ENCODE peak calls at places on chromosome 13, in ten cellular contexts. H is activated T-cell treated with anti-CD3 and anti-CD28 coated beads for 1 hour; W is body of pancreas; I is fibroblast of the conjunctiva; T is stimulated activated CD4-positive, alpha-beta T cell treated with anti-CD3 and anti-CD28 coated beads, Interleukin-1b, Interleukin-23, amount 100 ng/mL, for 1 hour; D is aorta; O is activated T-helper 2 cell treated with anti-CD3 and anti-CD28 coated beads, Interferon-gamma antibody, Interleukin-2, Interleukin-4, amounts not matched to agents 10 μg/mL and 5 μg/mL and 100 μg/mL, durations not matched to agents 14 hours and 24 hours and 36 hours; A is SW 1271; X is activated naive CD8-positive, alpha-beta T cell treated with anti-CD3 and anti-CD28 coated beads for 36 hours; F is SW480. J is an unnamed sample.

GRCh38 chr13:112697756-112698655 is 8.2 kb downstream of the ATP11A start:
- DNase-seq in F (no peak), D (peak; percentile 46), X (no peak), A (no peak), O (no peak), T (no peak), H (no peak), W (no peak), I (peak; percentile 39), J (no peak)

GRCh38 chr13:57552441-57552840 is 79.1 kb upstream of the PCDH17 start:
- DNase-seq in W (no peak), F (no peak), I (no peak), D (no peak), T (no peak), X (no peak), A (no peak), H (no peak), O (no peak), J (no peak)

GRCh38 chr13:113625965-113626661 is 31.9 kb downstream of the ATP4B start:
- DNase-seq in A (peak; percentile 2), F (no peak), W (no peak), X (no peak), D (peak; percentile 53), T (no peak), O (no peak), I (no peak), H (no peak), J (no peak)

GRCh38 chr13:73835138-73835721 is 299.0 kb downstream of the KLF12 start:
- DNase-seq in A (peak; percentile 40), X (no peak), H (no peak), O (no peak), D (no peak), T (no peak), W (no peak), I (peak; percentile 28), F (peak; percentile 51), J (peak; percentile 46)

GRCh38 chr13:44974056-44974798 is 15.0 kb downstream of the NUFIP1 start:
- DNase-seq in H (no peak), X (no peak), O (no peak), F (no peak), T (no peak), I (no peak), W (no peak), D (no peak), A (no peak), J (no peak)

GRCh38 chr13:45341799-45342584 is 1.0 kb upstream of the TPT1 start:
- DNase-seq in T (no peak), X (no peak), F (peak; percentile 68), W (peak; percentile 47), A (peak; percentile 64), I (no peak), D (peak; percentile 81), H (no peak), O (no peak), J (no peak)

GRCh38 chr13:64158910-64159309 is 2743.3 kb upstream of the PCDH20 start:
- DNase-seq in O (no peak), A (no peak), W (no peak), F (no peak), I (peak; percentile 76), H (no peak), T (no peak), X (no peak), D (no peak), J (no peak)

GRCh38 chr13:21676611-21677021 is 5.7 kb downstream of the FGF9 start:
- DNase-seq in F (peak; percentile 35), A (no peak), H (no peak), O (no peak), W (peak; percentile 29), I (no peak), T (no peak), X (no peak), D (no peak), J (peak; percentile 75)

GRCh38 chr13:41833851-41834250 is 127.1 kb downstream of the VWA8 start:
- DNase-seq in F (no peak), O (no peak), I (no peak), W (no peak), H (no peak), T (no peak), X (no peak), A (no peak), D (no peak), J (no peak)

GRCh38 chr13:40789275-40790231 is at the start of gene SLC25A15:
- DNase-seq in I (peak; percentile 64), X (peak; percentile 85), O (peak; percentile 62), D (peak; percentile 94), W (peak; percentile 86), F (peak; percentile 88), A (peak; percentile 71), H (peak; percentile 63), T (peak; percentile 49), J (peak; percentile 83)

GRCh38 chr13:99977912-99978780 is 3.4 kb upstream of the ZIC2 start:
- DNase-seq in T (no peak), A (no peak), H (no peak), I (no peak), F (no peak), W (no peak), X (no peak), D (peak; percentile 50), O (no peak), J (peak; percentile 82)

GRCh38 chr13:23739597-23739996 is 149.6 kb downstream of the MIPEP start:
- DNase-seq in I (no peak), D (no peak), O (no peak), W (no peak), F (no peak), H (no peak), A (no peak), T (no peak), X (no peak), J (no peak)

GRCh38 chr13:24251525-24251924 is 57.9 kb upstream of the C1QTNF9 start:
- DNase-seq in T (peak; percentile 40), D (no peak), X (peak; percentile 80), A (no peak), I (no peak), O (peak; percentile 87), H (peak; percentile 67), F (no peak), W (no peak), J (no peak)

GRCh38 chr13:59780058-59780457 is 383.7 kb downstream of the DIAPH3 start:
- DNase-seq in I (no peak), H (no peak), D (no peak), X (no peak), O (no peak), T (no peak), W (no peak), A (no peak), F (no peak), J (no peak)

GRCh38 chr13:100667894-100668293 is 6.7 kb downstream of the TMTC4 start:
- DNase-seq in D (no peak), F (no peak), H (no peak), I (no peak), T (no peak), X (no peak), W (no peak), O (no peak), A (no peak), J (no peak)

GRCh38 chr13:101514695-101515275 is 62.3 kb downstream of the ITGBL1 start:
- DNase-seq in F (peak; percentile 69), W (no peak), O (no peak), H (no peak), X (no peak), T (no peak), D (no peak), A (peak; percentile 88), I (peak; percentile 65), J (peak; percentile 16)

GRCh38 chr13:109720758-109721184 is 65.6 kb downstream of the IRS2 start:
- DNase-seq in T (no peak), A (no peak), W (no peak), X (no peak), O (no peak), I (no peak), H (no peak), F (no peak), D (no peak), J (no peak)

GRCh38 chr13:43776680-43777079 is 10.1 kb downstream of the ENOX1 start:
- DNase-seq in W (no peak), X (no peak), A (no peak), I (no peak), T (no peak), D (no peak), H (no peak), F (no peak), O (no peak), J (no peak)

GRCh38 chr13:98576963-98577822 is at the start of gene STK24:
- DNase-seq in A (peak; percentile 68), O (peak; percentile 60), D (peak; percentile 89), I (peak; percentile 51), H (peak; percentile 46), W (peak; percentile 72), T (peak; percentile 52), F (peak; percentile 73), X (peak; percentile 83), J (peak; percentile 84)

GRCh38 chr13:97221491-97221890 is 642 bp upstream of the MBNL2 start:
- DNase-seq in F (no peak), T (no peak), H (no peak), W (no peak), X (no peak), O (no peak), A (no peak), D (no peak), I (no peak), J (no peak)

GRCh38 chr13:78610381-78610883 is 7.1 kb upstream of the POU4F1 start:
- DNase-seq in I (no peak), H (no peak), W (no peak), A (no peak), D (no peak), O (no peak), F (no peak), T (no peak), X (no peak), J (peak; percentile 17)

GRCh38 chr13:49927755-49928154 is 8.4 kb downstream of the SPRYD7 start:
- DNase-seq in W (no peak), X (no peak), T (no peak), F (no peak), O (no peak), D (no peak), I (peak; percentile 18), A (no peak), H (no peak), J (no peak)

GRCh38 chr13:111153977-111154332 is 38.8 kb downstream of the ARHGEF7 start:
- DNase-seq in T (peak; percentile 16), W (no peak), H (no peak), X (no peak), O (peak; percentile 54), F (peak; percentile 36), D (peak; percentile 88), I (no peak), A (peak; percentile 0), J (no peak)

GRCh38 chr13:33744589-33745369 is 73.2 kb upstream of the RFC3 start:
- DNase-seq in H (no peak), X (no peak), O (no peak), T (no peak), D (no peak), A (no peak), I (no peak), W (peak; percentile 62), F (no peak), J (no peak)

GRCh38 chr13:43316997-43317396 is 293.6 kb downstream of the DNAJC15 start:
- DNase-seq in A (no peak), I (peak; percentile 49), T (no peak), W (no peak), D (no peak), X (no peak), F (no peak), O (no peak), H (no peak), J (peak; percentile 38)

GRCh38 chr13:24040835-24041234 is 119.7 kb upstream of the SPATA13 start:
- DNase-seq in W (no peak), O (no peak), H (no peak), A (no peak), T (no peak), I (no peak), D (no peak), X (no peak), F (no peak), J (no peak)

GRCh38 chr13:94987869-94988268 is 275.5 kb upstream of the SOX21 start:
- DNase-seq in O (no peak), D (no peak), W (no peak), H (no peak), A (no peak), I (no peak), X (no peak), F (no peak), T (no peak), J (no peak)

GRCh38 chr13:44273991-44274810 is 99.4 kb upstream of the SERP2 start:
- DNase-seq in W (no peak), I (peak; percentile 32), O (no peak), F (peak; percentile 81), D (no peak), A (no peak), X (no peak), T (no peak), H (peak; percentile 5), J (no peak)

J was measured in retina.